ENCODE peak calls at places on chromosomes 12 and 14, in six cellular contexts. U is caudate nucleus; F is Kasumi-1; J is activated CD4-positive, alpha-beta T cell treated with anti-CD3 and anti-CD28 coated beads, Interleukin-2, amount 50 U/mL, for 1 hour; A is foreskin fibroblast; T is GM23338. Z is an unnamed sample.

GRCh38 chr12:130115646-130116045 is 46.6 kb upstream of the FZD10 start:
- DNase-seq in A (no peak), F (no peak), J (no peak), T (no peak), U (no peak), Z (no peak)

GRCh38 chr14:100526632-100527031 is 60.6 kb downstream of the BEGAIN start:
- DNase-seq in F (no peak), J (no peak), T (no peak), U (no peak), A (no peak), Z (no peak)

GRCh38 chr12:122023339-122024131 is 1.9 kb downstream of the BCL7A start:
- DNase-seq in J (no peak), U (peak), A (peak), F (peak), T (peak), Z (peak)

GRCh38 chr14:69181491-69181890 is 9.8 kb upstream of the EXD2 start:
- DNase-seq in U (no peak), F (no peak), T (no peak), A (no peak), J (no peak), Z (no peak)

GRCh38 chr14:99057684-99058083 is 214.3 kb downstream of the BCL11B start:
- DNase-seq in J (no peak), U (no peak), T (no peak), A (no peak), F (no peak), Z (no peak)

GRCh38 chr14:31229638-31230229 is 22.1 kb upstream of the HECTD1 start:
- DNase-seq in U (no peak), J (no peak), T (peak), F (peak), A (peak), Z (no peak)

GRCh38 chr14:64115401-64115800 is 178.8 kb downstream of the ESR2 start:
- DNase-seq in U (no peak), T (no peak), J (no peak), A (no peak), F (no peak), Z (no peak)

GRCh38 chr12:110533607-110534006 is 31.5 kb downstream of the RAD9B start:
- DNase-seq in J (no peak), T (peak), A (peak), U (no peak), F (no peak), Z (no peak)

GRCh38 chr14:24094839-24095195 is 706 bp downstream of the PCK2 start:
- DNase-seq in F (peak), A (no peak), U (no peak), T (peak), J (no peak), Z (no peak)

GRCh38 chr12:1880876-1881275 is 37.6 kb downstream of the CACNA2D4 start:
- DNase-seq in F (no peak), T (no peak), U (no peak), A (no peak), J (no peak), Z (no peak)

GRCh38 chr12:41213107-41213506 is 25.0 kb downstream of the PDZRN4 start:
- DNase-seq in J (no peak), T (no peak), U (no peak), A (no peak), F (no peak), Z (no peak)

GRCh38 chr12:55624056-55624455 is 12.6 kb upstream of the OR10P1 start:
- DNase-seq in U (no peak), T (no peak), F (no peak), J (no peak), A (peak), Z (no peak)

GRCh38 chr14:75247286-75247922 is 31.2 kb upstream of the FOS start:
- DNase-seq in F (peak), T (no peak), J (peak), A (no peak), U (no peak), Z (peak)

GRCh38 chr12:16606201-16606849 is 363 bp upstream of the LMO3 start:
- DNase-seq in F (peak), J (no peak), A (peak), T (peak), U (peak), Z (no peak)

GRCh38 chr12:92045852-92046251 is 99.8 kb downstream of the BTG1 start:
- DNase-seq in F (no peak), U (no peak), T (no peak), J (no peak), A (no peak), Z (no peak)

GRCh38 chr14:74955229-74955999 is at the start of gene PGF:
- DNase-seq in A (peak), F (peak), U (peak), J (peak), T (peak), Z (peak)

GRCh38 chr12:57135939-57136338 is 7.7 kb downstream of the LRP1 start:
- DNase-seq in J (no peak), F (no peak), A (peak), U (peak), T (peak), Z (no peak)

GRCh38 chr12:55642275-55643068 is 5.8 kb downstream of the OR10P1 start:
- DNase-seq in T (no peak), A (no peak), F (peak), J (no peak), U (no peak), Z (no peak)

GRCh38 chr14:60650382-60650961 is 1.2 kb upstream of the SIX1 start:
- DNase-seq in F (no peak), J (no peak), T (no peak), U (no peak), A (peak), Z (no peak)

GRCh38 chr12:26833692-26834168 is 736 bp upstream of the ITPR2 start:
- DNase-seq in U (no peak), F (peak), A (peak), T (peak), J (peak), Z (peak)

GRCh38 chr14:103597623-103598372 is 31.2 kb upstream of the KLC1 start:
- DNase-seq in U (no peak), A (peak), F (no peak), T (no peak), J (no peak), Z (no peak)

Z was measured in immature natural killer cell.